ENCODE peak calls at places on chromosomes 2 and 18, in nine cellular contexts. One of them, this sample, is unnamed.

GRCh38 chr18:50707841-50708240 is 112.0 kb downstream of the MRO start:
- DNase-seq in cardiac muscle cell: no peak
- DNase-seq in lower lobe of right lung: no peak
- DNase-seq in psoas muscle: no peak
- DNase-seq in IMR-90: peak
- DNase-seq in kidney: no peak
- DNase-seq in hepatocyte: no peak
- DNase-seq in fibroblast of lung: no peak
- DNase-seq in OCI-LY7: no peak
- DNase-seq in this sample: peak

GRCh38 chr2:45943231-45944044 is 292.0 kb downstream of the PRKCE start:
- DNase-seq in cardiac muscle cell: no peak
- DNase-seq in lower lobe of right lung: no peak
- DNase-seq in psoas muscle: no peak
- DNase-seq in IMR-90: no peak
- DNase-seq in kidney: no peak
- DNase-seq in hepatocyte: no peak
- DNase-seq in fibroblast of lung: peak
- DNase-seq in OCI-LY7: no peak
- DNase-seq in this sample: no peak

GRCh38 chr2:241649414-241649813 is 11.9 kb downstream of the ATG4B start:
- DNase-seq in cardiac muscle cell: no peak
- DNase-seq in lower lobe of right lung: no peak
- DNase-seq in psoas muscle: no peak
- DNase-seq in IMR-90: no peak
- DNase-seq in kidney: no peak
- DNase-seq in hepatocyte: no peak
- DNase-seq in fibroblast of lung: no peak
- DNase-seq in OCI-LY7: no peak
- DNase-seq in this sample: no peak

GRCh38 chr2:233679176-233679575 is 2.5 kb upstream of the UGT1A7 start:
- DNase-seq in cardiac muscle cell: no peak
- DNase-seq in lower lobe of right lung: no peak
- DNase-seq in psoas muscle: no peak
- DNase-seq in IMR-90: no peak
- DNase-seq in kidney: no peak
- DNase-seq in hepatocyte: no peak
- DNase-seq in fibroblast of lung: no peak
- DNase-seq in OCI-LY7: no peak
- DNase-seq in this sample: no peak

GRCh38 chr2:112588611-112589045 is 4.2 kb downstream of the CHCHD5 start:
- DNase-seq in cardiac muscle cell: no peak
- DNase-seq in lower lobe of right lung: no peak
- DNase-seq in psoas muscle: peak
- DNase-seq in IMR-90: no peak
- DNase-seq in kidney: no peak
- DNase-seq in hepatocyte: no peak
- DNase-seq in fibroblast of lung: no peak
- DNase-seq in OCI-LY7: no peak
- DNase-seq in this sample: no peak

GRCh38 chr2:9668686-9669338 is 38.0 kb upstream of the YWHAQ start:
- DNase-seq in cardiac muscle cell: no peak
- DNase-seq in lower lobe of right lung: no peak
- DNase-seq in psoas muscle: no peak
- DNase-seq in IMR-90: peak
- DNase-seq in kidney: no peak
- DNase-seq in hepatocyte: no peak
- DNase-seq in fibroblast of lung: no peak
- DNase-seq in OCI-LY7: no peak
- DNase-seq in this sample: no peak

GRCh38 chr18:6281874-6282273 is 132.8 kb downstream of the L3MBTL4 start:
- DNase-seq in cardiac muscle cell: no peak
- DNase-seq in lower lobe of right lung: no peak
- DNase-seq in psoas muscle: no peak
- DNase-seq in IMR-90: no peak
- DNase-seq in kidney: no peak
- DNase-seq in hepatocyte: peak
- DNase-seq in fibroblast of lung: no peak
- DNase-seq in OCI-LY7: no peak
- DNase-seq in this sample: no peak

GRCh38 chr2:88307817-88308216 is 137.7 kb downstream of the THNSL2 start:
- DNase-seq in cardiac muscle cell: peak
- DNase-seq in lower lobe of right lung: no peak
- DNase-seq in psoas muscle: no peak
- DNase-seq in IMR-90: peak
- DNase-seq in kidney: no peak
- DNase-seq in hepatocyte: peak
- DNase-seq in fibroblast of lung: no peak
- DNase-seq in OCI-LY7: peak
- DNase-seq in this sample: no peak

DNA sequence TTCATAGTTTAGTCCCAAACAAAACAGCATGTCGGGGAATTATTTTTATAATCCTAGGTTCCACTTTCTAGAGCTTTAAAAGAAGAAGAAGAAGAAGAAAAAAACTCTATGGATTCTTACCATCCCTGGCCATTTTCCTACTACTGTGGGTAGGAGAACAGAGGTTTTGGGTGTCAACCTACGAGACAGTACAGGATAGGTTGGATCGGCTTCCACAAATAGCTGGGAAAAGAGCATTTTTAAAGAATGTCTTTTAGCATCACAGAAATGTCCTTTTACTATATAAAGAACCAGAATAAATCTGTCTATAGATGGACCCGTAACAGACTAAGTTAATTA is 65.2 kb downstream of the RBMS1 start:
- DNase-seq in cardiac muscle cell: no peak
- DNase-seq in lower lobe of right lung: no peak
- DNase-seq in psoas muscle: no peak
- DNase-seq in IMR-90: no peak
- DNase-seq in kidney: no peak
- DNase-seq in hepatocyte: no peak
- DNase-seq in fibroblast of lung: no peak
- DNase-seq in OCI-LY7: no peak
- DNase-seq in this sample: no peak
- H3K4me3 ChIP-seq in cardiac muscle cell: no peak
- H3K4me3 ChIP-seq in lower lobe of right lung: peak
- H3K4me3 ChIP-seq in psoas muscle: peak
- H3K4me3 ChIP-seq in IMR-90: no peak
- H3K4me3 ChIP-seq in kidney: no peak
- H3K4me3 ChIP-seq in hepatocyte: no peak
- H3K4me3 ChIP-seq in fibroblast of lung: peak
- H3K4me3 ChIP-seq in OCI-LY7: peak
- H3K4me3 ChIP-seq in this sample: peak

GRCh38 chr18:3040881-3041280 is 27.9 kb upstream of the LPIN2 start:
- DNase-seq in cardiac muscle cell: no peak
- DNase-seq in lower lobe of right lung: no peak
- DNase-seq in psoas muscle: no peak
- DNase-seq in IMR-90: no peak
- DNase-seq in kidney: no peak
- DNase-seq in hepatocyte: no peak
- DNase-seq in fibroblast of lung: no peak
- DNase-seq in OCI-LY7: no peak
- DNase-seq in this sample: no peak

GRCh38 chr18:3041857-3042256 is 28.9 kb upstream of the LPIN2 start:
- DNase-seq in cardiac muscle cell: no peak
- DNase-seq in lower lobe of right lung: no peak
- DNase-seq in psoas muscle: no peak
- DNase-seq in IMR-90: no peak
- DNase-seq in kidney: no peak
- DNase-seq in hepatocyte: no peak
- DNase-seq in fibroblast of lung: no peak
- DNase-seq in OCI-LY7: no peak
- DNase-seq in this sample: no peak

GRCh38 chr18:3040183-3040582 is 27.2 kb upstream of the LPIN2 start:
- DNase-seq in cardiac muscle cell: no peak
- DNase-seq in lower lobe of right lung: no peak
- DNase-seq in psoas muscle: no peak
- DNase-seq in IMR-90: no peak
- DNase-seq in kidney: no peak
- DNase-seq in hepatocyte: no peak
- DNase-seq in fibroblast of lung: no peak
- DNase-seq in OCI-LY7: no peak
- DNase-seq in this sample: no peak

GRCh38 chr18:3044931-3045698 is 32.2 kb upstream of the LPIN2 start:
- DNase-seq in cardiac muscle cell: no peak
- DNase-seq in lower lobe of right lung: peak
- DNase-seq in psoas muscle: peak
- DNase-seq in IMR-90: no peak
- DNase-seq in kidney: no peak
- DNase-seq in hepatocyte: peak
- DNase-seq in fibroblast of lung: peak
- DNase-seq in OCI-LY7: no peak
- DNase-seq in this sample: no peak

GRCh38 chr18:3042337-3042736 is 29.4 kb upstream of the LPIN2 start:
- DNase-seq in cardiac muscle cell: no peak
- DNase-seq in lower lobe of right lung: no peak
- DNase-seq in psoas muscle: no peak
- DNase-seq in IMR-90: no peak
- DNase-seq in kidney: no peak
- DNase-seq in hepatocyte: no peak
- DNase-seq in fibroblast of lung: no peak
- DNase-seq in OCI-LY7: no peak
- DNase-seq in this sample: no peak
- H3K27ac ChIP-seq in cardiac muscle cell: peak
- H3K27ac ChIP-seq in lower lobe of right lung: no peak
- H3K27ac ChIP-seq in psoas muscle: no peak
- H3K27ac ChIP-seq in IMR-90: no peak
- H3K27ac ChIP-seq in kidney: no peak
- H3K27ac ChIP-seq in hepatocyte: peak
- H3K27ac ChIP-seq in fibroblast of lung: no peak
- H3K27ac ChIP-seq in OCI-LY7: no peak
- H3K27ac ChIP-seq in this sample: no peak

GRCh38 chr2:173903611-173904394 is 61.4 kb downstream of the SP3 start:
- DNase-seq in cardiac muscle cell: no peak
- DNase-seq in lower lobe of right lung: no peak
- DNase-seq in psoas muscle: no peak
- DNase-seq in IMR-90: peak
- DNase-seq in kidney: no peak
- DNase-seq in hepatocyte: no peak
- DNase-seq in fibroblast of lung: peak
- DNase-seq in OCI-LY7: no peak
- DNase-seq in this sample: no peak

GRCh38 chr2:173896755-173897154 is 68.4 kb downstream of the SP3 start:
- DNase-seq in cardiac muscle cell: no peak
- DNase-seq in lower lobe of right lung: no peak
- DNase-seq in psoas muscle: no peak
- DNase-seq in IMR-90: no peak
- DNase-seq in kidney: no peak
- DNase-seq in hepatocyte: no peak
- DNase-seq in fibroblast of lung: no peak
- DNase-seq in OCI-LY7: no peak
- DNase-seq in this sample: no peak

GRCh38 chr2:173892341-173892740 is 72.8 kb downstream of the SP3 start:
- DNase-seq in cardiac muscle cell: no peak
- DNase-seq in lower lobe of right lung: no peak
- DNase-seq in psoas muscle: no peak
- DNase-seq in IMR-90: no peak
- DNase-seq in kidney: no peak
- DNase-seq in hepatocyte: no peak
- DNase-seq in fibroblast of lung: no peak
- DNase-seq in OCI-LY7: no peak
- DNase-seq in this sample: no peak

GRCh38 chr2:173898996-173899395 is 66.2 kb downstream of the SP3 start:
- DNase-seq in cardiac muscle cell: no peak
- DNase-seq in lower lobe of right lung: no peak
- DNase-seq in psoas muscle: no peak
- DNase-seq in IMR-90: no peak
- DNase-seq in kidney: no peak
- DNase-seq in hepatocyte: no peak
- DNase-seq in fibroblast of lung: no peak
- DNase-seq in OCI-LY7: no peak
- DNase-seq in this sample: no peak

DNA sequence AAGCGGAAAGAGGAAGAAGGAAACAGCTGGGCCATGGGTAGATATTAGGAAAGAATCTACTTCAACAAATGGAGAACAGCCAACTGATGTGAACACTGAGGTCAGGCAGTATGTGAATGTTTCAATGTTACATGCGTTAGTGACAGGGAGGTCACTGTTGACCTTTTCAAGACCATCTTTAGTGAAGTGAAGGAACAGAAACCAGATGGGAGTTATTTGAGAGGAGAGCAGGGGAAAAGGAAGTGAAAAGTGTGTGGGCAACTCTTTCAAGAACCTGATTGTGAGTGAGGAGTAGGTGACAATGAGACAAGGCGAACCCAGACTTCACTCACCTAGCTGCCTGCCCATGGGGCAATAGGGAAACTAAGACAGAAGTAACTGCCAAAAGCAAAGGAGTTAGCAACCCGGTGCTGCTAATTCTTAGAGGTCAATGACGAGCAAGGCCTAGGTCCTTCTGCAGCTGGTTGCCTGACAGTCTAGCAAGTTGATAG is 67.0 kb downstream of the SP3 start:
- DNase-seq in cardiac muscle cell: no peak
- DNase-seq in lower lobe of right lung: no peak
- DNase-seq in psoas muscle: no peak
- DNase-seq in IMR-90: no peak
- DNase-seq in kidney: no peak
- DNase-seq in hepatocyte: no peak
- DNase-seq in fibroblast of lung: no peak
- DNase-seq in OCI-LY7: peak
- DNase-seq in this sample: no peak
- TF ChIP-seq CTCF in cardiac muscle cell: no peak
- TF ChIP-seq CTCF in lower lobe of right lung: no peak
- TF ChIP-seq CTCF in psoas muscle: no peak
- TF ChIP-seq CTCF in IMR-90: no peak
- TF ChIP-seq CTCF in kidney: no peak
- TF ChIP-seq CTCF in hepatocyte: no peak
- TF ChIP-seq CTCF in fibroblast of lung: no peak
- TF ChIP-seq CTCF in OCI-LY7: no peak
- TF ChIP-seq CTCF in this sample: no peak

DNA sequence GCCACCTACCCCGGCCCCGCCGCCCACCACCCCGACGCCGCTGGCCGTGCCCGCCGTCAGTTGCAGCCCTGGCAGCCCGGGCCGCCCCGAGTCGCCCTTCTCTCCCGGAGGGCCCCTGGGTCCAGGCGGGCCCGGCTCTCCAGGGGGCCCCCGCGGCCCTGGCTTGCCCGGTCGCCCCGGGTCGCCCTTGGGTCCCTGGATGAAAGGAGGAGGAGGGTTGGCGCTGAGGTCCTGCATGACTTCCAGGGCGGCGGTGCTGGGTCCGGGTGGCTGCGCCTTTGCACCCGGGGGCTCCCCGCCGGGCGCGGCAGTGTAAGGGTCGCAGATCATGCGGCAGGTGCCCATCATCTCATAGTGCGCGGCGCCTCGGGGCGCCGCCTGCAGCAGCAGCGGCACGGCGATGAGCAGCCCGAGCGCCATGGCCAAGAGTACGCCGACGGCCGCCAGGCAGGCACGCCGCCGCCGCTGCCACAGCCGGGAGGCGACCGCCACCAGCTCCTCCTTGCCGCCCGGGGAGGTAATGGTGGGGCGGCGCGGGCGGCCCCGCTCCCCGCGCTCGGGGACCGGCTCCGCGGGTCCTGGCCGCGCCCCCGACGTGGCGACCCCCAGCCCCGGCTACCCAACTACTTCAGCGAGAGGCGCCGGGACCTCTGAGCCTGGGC is 570 bp downstream of the C1QL2 start:
- DNase-seq in cardiac muscle cell: no peak
- DNase-seq in lower lobe of right lung: no peak
- DNase-seq in psoas muscle: no peak
- DNase-seq in IMR-90: no peak
- DNase-seq in kidney: no peak
- DNase-seq in hepatocyte: no peak
- DNase-seq in fibroblast of lung: no peak
- DNase-seq in OCI-LY7: no peak
- DNase-seq in this sample: no peak
- H3K4me3 ChIP-seq in cardiac muscle cell: peak
- H3K4me3 ChIP-seq in lower lobe of right lung: no peak
- H3K4me3 ChIP-seq in psoas muscle: no peak
- H3K4me3 ChIP-seq in IMR-90: no peak
- H3K4me3 ChIP-seq in kidney: no peak
- H3K4me3 ChIP-seq in hepatocyte: no peak
- H3K4me3 ChIP-seq in fibroblast of lung: no peak
- H3K4me3 ChIP-seq in OCI-LY7: no peak
- H3K4me3 ChIP-seq in this sample: no peak